ENCODE peak calls at places on chromosomes 7 and 10, in seven cellular contexts. One of them, this sample, is unnamed.

GRCh38 chr7:140596751-140597424 is 43.7 kb downstream of the DENND2A start:
- DNase-seq in BJ: no peak
- DNase-seq in CD4-positive, CD25-positive, alpha-beta regulatory T cell: no peak
- DNase-seq in AG09309: no peak
- DNase-seq in lower lobe of right lung: no peak
- DNase-seq in ovary: peak
- DNase-seq in AG04450: peak
- DNase-seq in this sample: no peak

GRCh38 chr7:148116195-148116594 is 474.4 kb upstream of the C7orf33 start:
- DNase-seq in BJ: no peak
- DNase-seq in CD4-positive, CD25-positive, alpha-beta regulatory T cell: no peak
- DNase-seq in AG09309: no peak
- DNase-seq in lower lobe of right lung: no peak
- DNase-seq in ovary: no peak
- DNase-seq in AG04450: no peak
- DNase-seq in this sample: no peak

GRCh38 chr10:131202964-131203363 is 108.6 kb downstream of the TCERG1L start:
- DNase-seq in BJ: no peak
- DNase-seq in CD4-positive, CD25-positive, alpha-beta regulatory T cell: no peak
- DNase-seq in AG09309: no peak
- DNase-seq in lower lobe of right lung: no peak
- DNase-seq in ovary: peak
- DNase-seq in AG04450: no peak
- DNase-seq in this sample: no peak

GRCh38 chr10:103232772-103233488 is 12.8 kb upstream of the RPEL1 start:
- DNase-seq in BJ: no peak
- DNase-seq in CD4-positive, CD25-positive, alpha-beta regulatory T cell: no peak
- DNase-seq in AG09309: no peak
- DNase-seq in lower lobe of right lung: no peak
- DNase-seq in ovary: no peak
- DNase-seq in AG04450: peak
- DNase-seq in this sample: no peak

GRCh38 chr7:26625286-26625685 is 239.1 kb downstream of the SKAP2 start:
- DNase-seq in BJ: no peak
- DNase-seq in CD4-positive, CD25-positive, alpha-beta regulatory T cell: no peak
- DNase-seq in AG09309: no peak
- DNase-seq in lower lobe of right lung: no peak
- DNase-seq in ovary: no peak
- DNase-seq in AG04450: no peak
- DNase-seq in this sample: no peak

GRCh38 chr10:10587744-10588393 is 429.8 kb upstream of the CELF2 start:
- DNase-seq in BJ: no peak
- DNase-seq in CD4-positive, CD25-positive, alpha-beta regulatory T cell: no peak
- DNase-seq in AG09309: no peak
- DNase-seq in lower lobe of right lung: no peak
- DNase-seq in ovary: no peak
- DNase-seq in AG04450: no peak
- DNase-seq in this sample: no peak

GRCh38 chr10:11298116-11298515 is 280.4 kb downstream of the CELF2 start:
- DNase-seq in BJ: no peak
- DNase-seq in CD4-positive, CD25-positive, alpha-beta regulatory T cell: no peak
- DNase-seq in AG09309: no peak
- DNase-seq in lower lobe of right lung: no peak
- DNase-seq in ovary: no peak
- DNase-seq in AG04450: no peak
- DNase-seq in this sample: no peak

GRCh38 chr10:133205146-133205545 is 24.9 kb upstream of the UTF1 start:
- DNase-seq in BJ: no peak
- DNase-seq in CD4-positive, CD25-positive, alpha-beta regulatory T cell: no peak
- DNase-seq in AG09309: no peak
- DNase-seq in lower lobe of right lung: no peak
- DNase-seq in ovary: no peak
- DNase-seq in AG04450: no peak
- DNase-seq in this sample: no peak

GRCh38 chr10:92594194-92594593 is 1.3 kb downstream of the KIF11 start:
- DNase-seq in BJ: no peak
- DNase-seq in CD4-positive, CD25-positive, alpha-beta regulatory T cell: peak
- DNase-seq in AG09309: no peak
- DNase-seq in lower lobe of right lung: no peak
- DNase-seq in ovary: no peak
- DNase-seq in AG04450: no peak
- DNase-seq in this sample: no peak
- H3K4me3 ChIP-seq in BJ: peak
- H3K4me3 ChIP-seq in CD4-positive, CD25-positive, alpha-beta regulatory T cell: peak
- H3K4me3 ChIP-seq in AG09309: peak
- H3K4me3 ChIP-seq in lower lobe of right lung: no peak
- H3K4me3 ChIP-seq in ovary: no peak
- H3K4me3 ChIP-seq in AG04450: peak
- H3K4me3 ChIP-seq in this sample: peak

GRCh38 chr10:129949411-129950335 is 14.4 kb downstream of the EBF3 start:
- DNase-seq in BJ: no peak
- DNase-seq in CD4-positive, CD25-positive, alpha-beta regulatory T cell: no peak
- DNase-seq in AG09309: no peak
- DNase-seq in lower lobe of right lung: no peak
- DNase-seq in ovary: no peak
- DNase-seq in AG04450: no peak
- DNase-seq in this sample: no peak
- H3K4me3 ChIP-seq in BJ: no peak
- H3K4me3 ChIP-seq in CD4-positive, CD25-positive, alpha-beta regulatory T cell: no peak
- H3K4me3 ChIP-seq in AG09309: no peak
- H3K4me3 ChIP-seq in lower lobe of right lung: no peak
- H3K4me3 ChIP-seq in ovary: no peak
- H3K4me3 ChIP-seq in AG04450: no peak
- H3K4me3 ChIP-seq in this sample: no peak

DNA sequence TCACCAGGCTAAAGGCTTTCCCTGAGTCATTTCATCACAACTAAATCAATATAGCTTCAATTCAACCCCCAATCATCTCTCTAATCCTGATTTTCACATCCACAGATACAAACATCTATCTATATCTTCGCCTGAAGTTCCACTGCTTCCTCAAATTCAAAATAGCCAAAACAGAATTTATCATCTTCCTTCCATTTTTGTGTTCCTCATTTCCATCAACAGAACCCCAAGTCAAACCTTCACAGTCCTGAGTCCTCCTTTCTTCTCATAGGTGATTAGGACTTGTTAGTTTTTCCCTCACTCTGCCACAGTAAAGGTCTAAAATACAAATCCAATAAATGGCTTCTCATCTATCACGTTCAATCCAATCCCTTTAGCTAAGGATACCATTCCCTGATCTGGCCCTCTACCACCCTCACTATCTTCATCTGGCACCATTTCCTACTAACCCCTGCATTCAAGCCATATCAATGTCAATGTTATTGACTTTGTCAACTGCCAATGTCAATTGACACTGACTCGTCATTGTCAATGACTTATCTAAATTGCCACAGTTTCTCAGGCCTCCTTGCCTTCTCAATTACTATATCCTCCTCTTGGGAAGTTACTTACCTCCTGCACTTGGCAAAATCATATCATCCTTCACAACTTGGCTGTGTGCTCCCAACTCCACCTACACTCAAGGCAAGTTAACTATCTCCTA is 2.6 kb downstream of the HYCC1 start:
- DNase-seq in BJ: no peak
- DNase-seq in CD4-positive, CD25-positive, alpha-beta regulatory T cell: no peak
- DNase-seq in AG09309: no peak
- DNase-seq in lower lobe of right lung: no peak
- DNase-seq in ovary: no peak
- DNase-seq in AG04450: no peak
- DNase-seq in this sample: no peak
- H3K4me3 ChIP-seq in BJ: no peak
- H3K4me3 ChIP-seq in CD4-positive, CD25-positive, alpha-beta regulatory T cell: peak
- H3K4me3 ChIP-seq in AG09309: peak
- H3K4me3 ChIP-seq in lower lobe of right lung: no peak
- H3K4me3 ChIP-seq in ovary: no peak
- H3K4me3 ChIP-seq in AG04450: peak
- H3K4me3 ChIP-seq in this sample: no peak

GRCh38 chr10:124737708-124738107 is 6.5 kb downstream of the FAM53B start:
- DNase-seq in BJ: no peak
- DNase-seq in CD4-positive, CD25-positive, alpha-beta regulatory T cell: no peak
- DNase-seq in AG09309: no peak
- DNase-seq in lower lobe of right lung: no peak
- DNase-seq in ovary: no peak
- DNase-seq in AG04450: no peak
- DNase-seq in this sample: no peak
- H3K4me3 ChIP-seq in BJ: no peak
- H3K4me3 ChIP-seq in CD4-positive, CD25-positive, alpha-beta regulatory T cell: peak
- H3K4me3 ChIP-seq in AG09309: no peak
- H3K4me3 ChIP-seq in lower lobe of right lung: no peak
- H3K4me3 ChIP-seq in ovary: no peak
- H3K4me3 ChIP-seq in AG04450: no peak
- H3K4me3 ChIP-seq in this sample: no peak

DNA sequence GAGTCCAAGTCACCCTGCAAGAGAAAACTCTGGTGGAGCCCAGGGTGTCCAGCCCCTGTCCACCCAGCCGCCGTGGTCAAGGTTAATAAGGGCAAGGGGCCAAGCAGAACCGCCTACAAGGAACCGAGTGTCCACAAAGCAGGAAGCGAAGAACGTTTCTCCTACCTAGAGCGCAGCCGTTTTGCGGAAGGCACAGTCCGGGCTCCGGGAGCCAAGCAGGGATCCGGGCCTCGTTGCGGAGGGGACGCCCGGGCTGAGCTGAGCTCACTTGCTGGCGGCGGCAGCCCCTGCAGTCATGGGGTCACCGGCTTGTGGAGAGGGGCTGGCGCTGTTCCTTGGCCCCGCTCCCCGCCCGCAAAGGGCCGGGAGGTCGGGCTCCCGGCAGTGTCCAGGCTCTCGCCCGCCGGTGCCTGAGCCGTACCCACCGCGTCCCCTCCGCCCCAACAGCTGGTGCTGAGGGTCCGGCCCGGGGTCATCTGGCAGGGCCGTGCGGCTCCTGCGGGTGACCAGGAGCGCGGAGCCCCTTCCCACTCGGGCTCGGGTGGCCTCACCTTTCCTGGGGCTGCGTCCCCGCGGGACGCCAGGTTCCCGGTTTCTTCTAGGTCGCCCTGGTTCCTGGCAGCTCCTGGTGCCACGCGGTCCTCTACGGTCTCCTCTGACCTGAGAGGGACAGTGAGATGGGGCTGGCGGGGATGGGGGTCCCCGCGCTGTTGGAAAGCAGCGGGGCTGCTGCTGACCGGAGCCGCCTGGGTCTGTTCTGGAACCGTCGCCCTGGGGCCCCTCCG is 14.0 kb upstream of the ZNF273 start:
- DNase-seq in BJ: no peak
- DNase-seq in CD4-positive, CD25-positive, alpha-beta regulatory T cell: peak
- DNase-seq in AG09309: no peak
- DNase-seq in lower lobe of right lung: peak
- DNase-seq in ovary: peak
- DNase-seq in AG04450: no peak
- DNase-seq in this sample: no peak
- H3K4me3 ChIP-seq in BJ: peak
- H3K4me3 ChIP-seq in CD4-positive, CD25-positive, alpha-beta regulatory T cell: peak
- H3K4me3 ChIP-seq in AG09309: peak
- H3K4me3 ChIP-seq in lower lobe of right lung: peak
- H3K4me3 ChIP-seq in ovary: peak
- H3K4me3 ChIP-seq in AG04450: peak
- H3K4me3 ChIP-seq in this sample: peak

GRCh38 chr10:43077421-43078171 is 727 bp downstream of the RET start:
- DNase-seq in BJ: no peak
- DNase-seq in CD4-positive, CD25-positive, alpha-beta regulatory T cell: no peak
- DNase-seq in AG09309: no peak
- DNase-seq in lower lobe of right lung: no peak
- DNase-seq in ovary: no peak
- DNase-seq in AG04450: no peak
- DNase-seq in this sample: no peak

GRCh38 chr10:43076876-43077420 is at the start of gene RET:
- DNase-seq in BJ: no peak
- DNase-seq in CD4-positive, CD25-positive, alpha-beta regulatory T cell: peak
- DNase-seq in AG09309: no peak
- DNase-seq in lower lobe of right lung: no peak
- DNase-seq in ovary: no peak
- DNase-seq in AG04450: no peak
- DNase-seq in this sample: no peak

GRCh38 chr10:43075612-43076003 is 1.3 kb upstream of the RET start:
- DNase-seq in BJ: no peak
- DNase-seq in CD4-positive, CD25-positive, alpha-beta regulatory T cell: no peak
- DNase-seq in AG09309: no peak
- DNase-seq in lower lobe of right lung: no peak
- DNase-seq in ovary: no peak
- DNase-seq in AG04450: no peak
- DNase-seq in this sample: no peak

GRCh38 chr10:43074827-43075611 is 1.9 kb upstream of the RET start:
- DNase-seq in BJ: no peak
- DNase-seq in CD4-positive, CD25-positive, alpha-beta regulatory T cell: no peak
- DNase-seq in AG09309: no peak
- DNase-seq in lower lobe of right lung: peak
- DNase-seq in ovary: no peak
- DNase-seq in AG04450: no peak
- DNase-seq in this sample: no peak

DNA sequence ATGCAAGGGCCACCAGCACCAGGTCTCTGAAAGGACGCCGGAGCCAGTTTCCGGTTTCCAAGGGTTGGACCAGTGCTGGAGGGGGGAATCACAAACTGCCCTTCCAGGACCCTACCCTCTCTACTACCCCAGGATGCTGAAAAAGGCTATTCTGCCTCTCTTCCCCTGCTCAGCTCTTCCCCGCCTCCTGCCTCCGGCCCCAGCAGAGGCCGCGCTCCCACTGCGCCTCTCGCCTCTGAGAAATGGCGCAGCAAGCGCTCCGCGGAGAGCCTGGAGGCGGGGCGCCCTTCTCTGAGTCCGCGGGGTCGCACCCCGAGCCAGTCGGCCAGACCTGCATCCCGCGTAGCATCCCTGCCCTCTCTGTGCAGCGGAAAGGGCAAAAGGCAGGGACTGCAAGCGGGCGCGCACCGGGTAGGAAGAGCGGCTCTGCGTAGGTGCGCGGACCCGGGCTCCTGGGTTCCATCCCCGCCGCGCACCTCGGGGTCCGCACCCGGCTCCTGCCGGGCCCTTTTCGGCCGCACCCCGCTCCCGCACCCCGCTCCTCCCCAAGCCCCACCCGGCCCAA is 476 bp upstream of the RET start:
- DNase-seq in BJ: no peak
- DNase-seq in CD4-positive, CD25-positive, alpha-beta regulatory T cell: peak
- DNase-seq in AG09309: no peak
- DNase-seq in lower lobe of right lung: no peak
- DNase-seq in ovary: no peak
- DNase-seq in AG04450: no peak
- DNase-seq in this sample: no peak
- H3K4me3 ChIP-seq in BJ: peak
- H3K4me3 ChIP-seq in CD4-positive, CD25-positive, alpha-beta regulatory T cell: no peak
- H3K4me3 ChIP-seq in AG09309: no peak
- H3K4me3 ChIP-seq in lower lobe of right lung: peak
- H3K4me3 ChIP-seq in ovary: peak
- H3K4me3 ChIP-seq in AG04450: no peak
- H3K4me3 ChIP-seq in this sample: no peak

GRCh38 chr7:159094030-159094740 is 50.5 kb downstream of the VIPR2 start:
- DNase-seq in BJ: no peak
- DNase-seq in CD4-positive, CD25-positive, alpha-beta regulatory T cell: no peak
- DNase-seq in AG09309: no peak
- DNase-seq in lower lobe of right lung: no peak
- DNase-seq in ovary: no peak
- DNase-seq in AG04450: no peak
- DNase-seq in this sample: no peak
- H3K4me3 ChIP-seq in BJ: no peak
- H3K4me3 ChIP-seq in CD4-positive, CD25-positive, alpha-beta regulatory T cell: no peak
- H3K4me3 ChIP-seq in AG09309: no peak
- H3K4me3 ChIP-seq in lower lobe of right lung: no peak
- H3K4me3 ChIP-seq in ovary: no peak
- H3K4me3 ChIP-seq in AG04450: no peak
- H3K4me3 ChIP-seq in this sample: no peak

GRCh38 chr7:4882169-4882741 is 1.3 kb downstream of the RADIL start:
- DNase-seq in BJ: peak
- DNase-seq in CD4-positive, CD25-positive, alpha-beta regulatory T cell: no peak
- DNase-seq in AG09309: peak
- DNase-seq in lower lobe of right lung: peak
- DNase-seq in ovary: peak
- DNase-seq in AG04450: no peak
- DNase-seq in this sample: no peak
- H3K4me3 ChIP-seq in BJ: peak
- H3K4me3 ChIP-seq in CD4-positive, CD25-positive, alpha-beta regulatory T cell: no peak
- H3K4me3 ChIP-seq in AG09309: peak
- H3K4me3 ChIP-seq in lower lobe of right lung: peak
- H3K4me3 ChIP-seq in ovary: peak
- H3K4me3 ChIP-seq in AG04450: peak
- H3K4me3 ChIP-seq in this sample: no peak